ENCODE peak calls at places on chromosomes 13 and 19, in seven cellular contexts. One of them, this sample, is unnamed.

GRCh38 chr19:30841934-30842333 is 469.8 kb downstream of the ZNF536 start:
- DNase-seq in anterior cingulate cortex: no peak
- DNase-seq in nucleus accumbens: no peak
- DNase-seq in substantia nigra: no peak
- DNase-seq in central memory CD4-positive, alpha-beta T cell: no peak
- DNase-seq in PC-9: no peak
- DNase-seq in body of pancreas: no peak
- DNase-seq in this sample: no peak

GRCh38 chr19:8085606-8086464 is 33.3 kb downstream of the CCL25 start:
- DNase-seq in substantia nigra: no peak
- DNase-seq in central memory CD4-positive, alpha-beta T cell: no peak
- DNase-seq in body of pancreas: no peak
- DNase-seq in anterior cingulate cortex: no peak
- DNase-seq in nucleus accumbens: no peak
- DNase-seq in PC-9: peak
- DNase-seq in this sample: no peak

GRCh38 chr13:107301724-107302374 is 733.9 kb upstream of the ARGLU1 start:
- DNase-seq in substantia nigra: no peak
- DNase-seq in nucleus accumbens: no peak
- DNase-seq in body of pancreas: no peak
- DNase-seq in PC-9: no peak
- DNase-seq in central memory CD4-positive, alpha-beta T cell: no peak
- DNase-seq in anterior cingulate cortex: no peak
- DNase-seq in this sample: no peak

GRCh38 chr13:95275322-95276118 is 25.7 kb downstream of the ABCC4 start:
- DNase-seq in central memory CD4-positive, alpha-beta T cell: no peak
- DNase-seq in nucleus accumbens: no peak
- DNase-seq in anterior cingulate cortex: no peak
- DNase-seq in body of pancreas: no peak
- DNase-seq in substantia nigra: no peak
- DNase-seq in PC-9: peak
- DNase-seq in this sample: no peak

GRCh38 chr19:51327066-51327985 is 14.6 kb downstream of the VSIG10L start:
- DNase-seq in nucleus accumbens: no peak
- DNase-seq in central memory CD4-positive, alpha-beta T cell: peak
- DNase-seq in PC-9: no peak
- DNase-seq in anterior cingulate cortex: no peak
- DNase-seq in body of pancreas: peak
- DNase-seq in substantia nigra: no peak
- DNase-seq in this sample: peak

GRCh38 chr19:50414850-50415660 is 3.7 kb upstream of the SPIB start:
- DNase-seq in body of pancreas: peak
- DNase-seq in anterior cingulate cortex: peak
- DNase-seq in nucleus accumbens: peak
- DNase-seq in PC-9: no peak
- DNase-seq in central memory CD4-positive, alpha-beta T cell: peak
- DNase-seq in substantia nigra: peak
- DNase-seq in this sample: peak

GRCh38 chr19:29524912-29525870 is 603 bp upstream of the VSTM2B start:
- DNase-seq in PC-9: no peak
- DNase-seq in body of pancreas: no peak
- DNase-seq in nucleus accumbens: peak
- DNase-seq in substantia nigra: peak
- DNase-seq in anterior cingulate cortex: no peak
- DNase-seq in central memory CD4-positive, alpha-beta T cell: no peak
- DNase-seq in this sample: no peak

GRCh38 chr13:48571121-48571901 is 38.4 kb upstream of the RCBTB2 start:
- DNase-seq in anterior cingulate cortex: no peak
- DNase-seq in PC-9: no peak
- DNase-seq in central memory CD4-positive, alpha-beta T cell: no peak
- DNase-seq in substantia nigra: no peak
- DNase-seq in body of pancreas: peak
- DNase-seq in nucleus accumbens: no peak
- DNase-seq in this sample: no peak

GRCh38 chr13:65594255-65594654 is 1635.9 kb downstream of the PCDH9 start:
- DNase-seq in PC-9: no peak
- DNase-seq in nucleus accumbens: no peak
- DNase-seq in body of pancreas: no peak
- DNase-seq in anterior cingulate cortex: no peak
- DNase-seq in substantia nigra: no peak
- DNase-seq in central memory CD4-positive, alpha-beta T cell: no peak
- DNase-seq in this sample: no peak

GRCh38 chr19:48490980-48491792 is 20.4 kb downstream of the LMTK3 start:
- DNase-seq in PC-9: no peak
- DNase-seq in central memory CD4-positive, alpha-beta T cell: peak
- DNase-seq in anterior cingulate cortex: no peak
- DNase-seq in body of pancreas: peak
- DNase-seq in nucleus accumbens: no peak
- DNase-seq in substantia nigra: no peak
- DNase-seq in this sample: peak

GRCh38 chr13:103839460-103839859 is 773.2 kb upstream of the SLC10A2 start:
- DNase-seq in substantia nigra: no peak
- DNase-seq in anterior cingulate cortex: no peak
- DNase-seq in central memory CD4-positive, alpha-beta T cell: no peak
- DNase-seq in PC-9: no peak
- DNase-seq in body of pancreas: no peak
- DNase-seq in nucleus accumbens: no peak
- DNase-seq in this sample: no peak